ENCODE peak calls at places on chromosome 1, in four cellular contexts. I, J, V and A are unnamed samples.

GRCh38 chr1:69103705-69104385 is 463.9 kb upstream of the LRRC7 start:
- DNase-seq in I (no peak), J (no peak), V (no peak), A (no peak)

GRCh38 chr1:34320081-34320480 is 143.4 kb downstream of the C1orf94 start:
- DNase-seq in I (no peak), J (no peak), V (no peak), A (no peak)

GRCh38 chr1:3625151-3625907 is 514 bp downstream of the TPRG1L start:
- DNase-seq in I (peak), J (peak), V (no peak), A (no peak)

GRCh38 chr1:167617950-167618269 is 12.1 kb upstream of the RCSD1 start:
- DNase-seq in I (no peak), J (no peak), V (no peak), A (no peak)

GRCh38 chr1:63557365-63557987 is 34.2 kb downstream of the EFCAB7 start:
- DNase-seq in I (peak), J (peak), V (no peak), A (peak)

GRCh38 chr1:3323021-3323790 is 131.3 kb upstream of the ARHGEF16 start:
- DNase-seq in I (no peak), J (peak), V (no peak), A (no peak)

GRCh38 chr1:19067187-19067911 is 110.9 kb upstream of the IFFO2 start:
- DNase-seq in I (no peak), J (peak), V (no peak), A (no peak)

GRCh38 chr1:205588691-205589445 is 42.9 kb downstream of the ELK4 start:
- DNase-seq in I (peak), J (peak), V (no peak), A (peak)

GRCh38 chr1:36203554-36204346 is 20.5 kb upstream of the THRAP3 start:
- DNase-seq in I (peak), J (no peak), V (no peak), A (no peak)

GRCh38 chr1:34858901-34859441 is 578 bp downstream of the SMIM12 start:
- DNase-seq in I (peak), J (no peak), V (no peak), A (no peak)

GRCh38 chr1:235993652-235994051 is 71.2 kb downstream of the NID1 start:
- DNase-seq in I (no peak), J (no peak), V (no peak), A (no peak)

GRCh38 chr1:244758700-244759099 is 76.8 kb upstream of the COX20 start:
- DNase-seq in I (no peak), J (no peak), V (no peak), A (no peak)

GRCh38 chr1:174942547-174943255 is 57.0 kb upstream of the CACYBP start:
- DNase-seq in I (no peak), J (peak), V (no peak), A (no peak)

GRCh38 chr1:243943671-243944428 is 93.8 kb upstream of the AKT3 start:
- DNase-seq in I (no peak), J (no peak), V (no peak), A (no peak)

GRCh38 chr1:94329986-94330385 is 88.2 kb upstream of the ABCD3 start:
- DNase-seq in I (no peak), J (peak), V (no peak), A (no peak)

GRCh38 chr1:198776602-198777029 is 137.8 kb downstream of the PTPRC start:
- DNase-seq in I (no peak), J (no peak), V (no peak), A (no peak)

GRCh38 chr1:177927021-177927596 is 42.7 kb downstream of the SEC16B start:
- DNase-seq in I (no peak), J (no peak), V (no peak), A (no peak)

GRCh38 chr1:63330331-63330916 is 8.1 kb downstream of the FOXD3 start:
- DNase-seq in I (no peak), J (no peak), V (no peak), A (peak)

GRCh38 chr1:161069201-161069685 is 448 bp downstream of the ARHGAP30 start:
- DNase-seq in I (no peak), J (no peak), V (no peak), A (no peak)

GRCh38 chr1:161069731-161070270 is at the start of gene ARHGAP30:
- DNase-seq in I (no peak), J (no peak), V (peak), A (no peak)

GRCh38 chr1:161066694-161067093 is 3.0 kb downstream of the ARHGAP30 start:
- DNase-seq in I (no peak), J (no peak), V (no peak), A (no peak)

GRCh38 chr1:161070737-161071136 is 1.0 kb upstream of the ARHGAP30 start:
- DNase-seq in I (no peak), J (no peak), V (no peak), A (no peak)

DNA sequence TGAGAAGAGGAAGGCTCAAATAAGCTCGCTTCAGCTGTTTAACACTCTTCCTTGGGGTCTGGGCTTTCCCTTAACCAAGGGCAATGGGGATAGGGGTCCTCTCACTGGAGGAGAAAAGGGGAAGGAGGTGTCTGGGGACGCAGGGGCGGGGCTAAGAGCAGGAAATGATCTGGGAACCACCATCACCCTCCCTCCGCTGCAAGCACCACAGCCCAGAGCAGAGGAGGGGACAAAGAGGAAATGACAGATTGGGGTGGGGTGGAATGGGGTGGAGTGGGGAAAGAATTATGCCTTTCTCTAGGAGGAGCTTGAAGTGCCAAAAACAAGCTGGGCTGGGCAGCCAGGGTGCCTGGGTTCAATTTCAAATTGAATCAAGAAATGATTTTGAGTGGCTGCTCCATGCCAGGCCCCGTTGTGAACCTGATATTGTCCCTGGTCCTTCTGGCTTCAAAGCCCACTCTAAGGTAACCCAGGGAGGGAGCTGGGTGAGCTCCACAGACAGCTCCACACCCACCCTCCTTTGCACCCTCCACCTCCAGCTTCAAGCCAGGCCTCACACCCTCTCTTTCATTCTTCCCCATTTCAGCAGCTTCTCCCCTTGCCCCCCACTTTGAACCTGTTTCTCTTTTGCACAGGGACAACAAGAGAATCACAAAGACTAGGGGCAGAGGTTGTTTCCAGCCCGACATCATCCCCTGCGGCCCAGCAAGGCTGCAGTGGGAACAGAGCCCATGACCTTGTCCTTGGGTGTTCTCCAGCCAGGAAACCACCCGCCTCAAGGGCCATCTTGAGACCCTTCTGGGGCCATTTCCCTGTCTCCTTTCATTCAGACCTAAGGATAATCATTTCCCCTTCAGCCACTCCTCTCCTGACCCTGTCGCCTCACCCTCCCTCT is 1.1 kb downstream of the ARHGAP30 start:
- DNase-seq in I (no peak), J (no peak), V (peak), A (no peak)
- TF ChIP-seq NR2C2 in I (no peak), J (no peak), V (no peak), A (no peak)

GRCh38 chr1:201655910-201656669 is 117.2 kb downstream of the NAV1 start:
- DNase-seq in I (no peak), J (no peak), V (no peak), A (no peak)

GRCh38 chr1:201655243-201655642 is 116.3 kb downstream of the NAV1 start:
- DNase-seq in I (peak), J (no peak), V (no peak), A (peak)

GRCh38 chr1:201659576-201659975 is 120.6 kb downstream of the NAV1 start:
- DNase-seq in I (no peak), J (no peak), V (no peak), A (no peak)

GRCh38 chr1:201653883-201654282 is 115.0 kb downstream of the NAV1 start:
- DNase-seq in I (no peak), J (no peak), V (no peak), A (no peak)

GRCh38 chr1:201656670-201657032 is 117.7 kb downstream of the NAV1 start:
- DNase-seq in I (no peak), J (no peak), V (no peak), A (no peak)
- TF ChIP-seq NR2C2 in I (no peak), J (no peak), V (no peak), A (no peak)

GRCh38 chr1:10860218-10860617 is 63.8 kb upstream of the CASZ1 start:
- DNase-seq in I (no peak), J (no peak), V (no peak), A (no peak)

GRCh38 chr1:10857689-10858088 is 61.2 kb upstream of the CASZ1 start:
- DNase-seq in I (no peak), J (no peak), V (no peak), A (no peak)

GRCh38 chr1:10854856-10855459 is 58.5 kb upstream of the CASZ1 start:
- DNase-seq in I (no peak), J (no peak), V (no peak), A (no peak)

GRCh38 chr1:10856253-10856683 is 59.8 kb upstream of the CASZ1 start:
- DNase-seq in I (no peak), J (no peak), V (no peak), A (no peak)

DNA sequence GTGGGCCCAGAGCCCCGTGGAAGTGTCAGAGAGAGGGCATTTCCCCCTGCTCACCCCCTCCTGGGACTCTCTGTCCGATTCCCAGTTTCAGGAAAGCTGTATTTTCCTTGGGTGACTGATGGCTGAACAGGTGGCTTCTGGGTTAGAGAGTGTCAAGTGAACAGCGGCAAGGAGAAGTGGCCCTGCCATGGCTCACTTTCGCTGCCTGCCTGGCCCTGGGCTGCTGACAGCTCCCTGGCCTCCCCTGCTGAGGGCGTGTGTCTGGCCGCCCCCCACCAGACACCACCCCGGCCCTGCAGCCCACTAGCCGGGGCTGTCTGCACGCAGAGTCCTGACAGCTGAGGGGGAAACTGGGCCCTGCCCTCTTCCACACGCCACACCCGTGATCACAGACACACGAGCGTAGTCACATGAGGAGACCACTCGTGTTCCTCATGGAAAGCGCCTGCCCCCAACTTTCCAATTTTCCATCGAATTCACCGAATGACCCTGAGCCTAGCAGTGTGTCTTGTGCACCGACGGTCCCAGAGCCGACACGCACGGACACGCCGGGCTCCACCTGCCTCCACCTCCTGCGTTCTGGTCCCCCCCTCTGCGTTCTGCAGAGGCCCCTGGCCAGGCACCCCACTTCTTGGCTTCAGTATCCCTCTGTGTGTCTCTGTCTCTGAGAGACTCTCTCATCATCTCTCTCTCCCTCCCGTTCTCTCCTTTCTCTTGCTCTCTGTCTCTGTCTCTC is 60.6 kb upstream of the CASZ1 start:
- DNase-seq in I (no peak), J (no peak), V (no peak), A (no peak)
- TF ChIP-seq NR2C2 in I (no peak), J (no peak), V (no peak), A (no peak)

GRCh38 chr1:20248954-20249612 is 41.6 kb upstream of the VWA5B1 start:
- DNase-seq in I (no peak), J (no peak), V (peak), A (no peak)
- TF ChIP-seq NR2C2 in I (no peak), J (no peak), V (no peak), A (no peak)

GRCh38 chr1:160945079-160945478 is 9.5 kb downstream of the ITLN2 start:
- DNase-seq in I (peak), J (no peak), V (no peak), A (no peak)

GRCh38 chr1:160942926-160943325 is 11.7 kb downstream of the ITLN2 start:
- DNase-seq in I (no peak), J (peak), V (no peak), A (no peak)
- TF ChIP-seq NR2C2 in I (no peak), J (no peak), V (no peak), A (no peak)

GRCh38 chr1:96087719-96088118 is 633.9 kb upstream of the PTBP2 start:
- DNase-seq in I (no peak), J (no peak), V (no peak), A (no peak)

DNA sequence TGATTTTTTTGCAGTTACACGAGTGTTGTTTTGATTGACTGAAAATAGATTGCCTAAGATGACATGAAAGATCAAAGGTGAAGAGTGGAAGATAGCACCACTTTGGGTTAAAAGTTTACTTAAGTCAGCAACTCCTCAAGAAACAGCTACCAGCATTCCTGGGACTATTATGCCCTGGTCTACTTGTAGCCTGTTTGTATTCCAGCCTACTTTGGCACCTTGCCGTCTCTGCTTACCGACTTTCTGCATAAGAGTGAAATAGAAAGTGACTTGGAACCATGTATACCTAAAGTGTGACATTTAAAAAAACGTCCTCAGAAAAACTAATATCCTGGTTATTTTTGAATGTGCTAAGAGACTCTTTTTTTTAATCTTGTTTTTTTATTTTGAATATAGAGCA is 631.5 kb upstream of the PTBP2 start:
- DNase-seq in I (no peak), J (no peak), V (no peak), A (no peak)
- TF ChIP-seq NR2C2 in I (no peak), J (no peak), V (no peak), A (no peak)

DNA sequence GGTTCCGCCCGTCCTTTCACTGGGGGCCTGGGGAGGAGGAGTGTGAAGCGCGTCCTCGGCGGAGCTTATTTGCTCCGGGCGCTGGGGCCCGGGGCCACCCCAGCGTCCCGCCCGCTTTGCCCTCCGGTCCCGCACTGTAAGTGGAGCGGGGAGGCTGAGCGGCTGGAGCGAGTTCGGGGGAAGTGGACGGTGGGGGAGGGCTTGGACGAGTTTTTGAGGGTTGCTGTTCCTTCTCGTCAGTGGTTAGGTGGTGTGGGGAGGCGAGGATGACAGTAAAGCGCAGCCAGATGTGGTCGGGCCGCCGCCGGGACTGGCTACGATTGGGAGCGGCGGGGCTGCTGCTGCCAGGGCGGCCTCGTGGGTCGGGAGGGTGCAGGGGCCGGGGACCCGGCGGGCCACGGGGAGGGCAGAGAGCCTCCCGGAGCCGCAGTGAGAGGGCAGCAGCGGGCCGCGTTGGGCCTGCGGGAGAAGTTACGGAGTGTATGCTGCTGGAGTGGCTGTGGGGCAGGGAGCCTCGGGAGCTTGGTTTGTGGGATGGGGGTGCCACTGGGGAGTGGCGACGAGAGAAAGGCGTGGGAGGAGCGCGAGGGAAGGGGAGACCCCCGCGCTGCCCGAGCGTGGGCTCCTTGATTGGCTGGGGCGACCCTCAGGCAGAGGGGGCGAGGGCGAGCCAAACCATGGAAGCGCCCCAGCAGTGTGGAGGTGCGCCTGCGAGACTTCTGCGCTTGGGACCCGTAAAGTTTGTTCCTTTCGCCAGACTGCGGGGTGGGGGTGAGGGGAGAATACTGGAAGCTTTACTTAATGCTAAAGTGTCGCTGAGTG is 2.1 kb downstream of the ADGRL2 start:
- DNase-seq in I (no peak), J (no peak), V (no peak), A (peak)
- TF ChIP-seq NR2C2 in I (no peak), J (no peak), V (no peak), A (no peak)

GRCh38 chr1:1665815-1666251 is 7.0 kb upstream of the CDK11B start:
- DNase-seq in I (peak), J (no peak), V (no peak), A (peak)
- TF ChIP-seq NR2C2 in I (no peak), J (no peak), V (no peak), A (no peak)

GRCh38 chr1:154777151-154777550 is 92.9 kb downstream of the KCNN3 start:
- DNase-seq in I (no peak), J (no peak), V (no peak), A (no peak)
- TF ChIP-seq NR2C2 in I (no peak), J (no peak), V (no peak), A (no peak)

GRCh38 chr1:21904475-21904724 is 32.7 kb downstream of the HSPG2 start:
- DNase-seq in I (peak), J (no peak), V (no peak), A (no peak)
- TF ChIP-seq NR2C2 in I (no peak), J (no peak), V (no peak), A (no peak)